ENCODE peak calls at places on chromosome 1, in eight cellular contexts. Q is posterior cingulate gyrus; B is hypothalamus; C is hepatocyte; O is activated naive CD4-positive, alpha-beta T cell treated with Interleukin-2 at 50 U/mL for 16 hours; E is SJSA1; H is caudate nucleus; Y is WTC11. P is an unnamed sample.
A peak's percentile ranks its signal among the peaks of the same experiment; 100 is the strongest.

GRCh38 chr1:203607169-203607873 is 19.3 kb upstream of the ATP2B4 start:
- DNase-seq in E (peak; percentile 96), C (peak; percentile 55), B (no peak), H (no peak), Q (peak; percentile 15), Y (no peak), O (peak; percentile 69), P (peak; percentile 81)

GRCh38 chr1:86388228-86388627 is 7.9 kb downstream of the ODF2L start:
- DNase-seq in B (no peak), E (no peak), Y (no peak), C (no peak), H (no peak), O (no peak), Q (no peak), P (no peak)

GRCh38 chr1:50452700-50453099 is 29.5 kb upstream of the DMRTA2 start:
- DNase-seq in Y (no peak), B (no peak), E (no peak), C (no peak), O (no peak), H (no peak), Q (no peak), P (no peak)

GRCh38 chr1:48023488-48023887 is 26.3 kb upstream of the TRABD2B start:
- DNase-seq in B (no peak), E (no peak), Y (no peak), C (no peak), Q (no peak), H (no peak), O (no peak), P (no peak)

GRCh38 chr1:204565617-204566582 is 49.7 kb downstream of the MDM4 start:
- DNase-seq in Y (peak; percentile 40), B (no peak), E (peak; percentile 65), H (peak; percentile 11), O (peak; percentile 48), C (peak; percentile 85), Q (peak; percentile 39), P (peak; percentile 70)

GRCh38 chr1:55816456-55816794 is 601.3 kb upstream of the USP24 start:
- DNase-seq in E (no peak), B (no peak), Y (no peak), O (no peak), Q (no peak), H (no peak), C (no peak), P (no peak)

GRCh38 chr1:213997031-213997771 is 9.4 kb downstream of the PROX1 start:
- DNase-seq in C (no peak), B (no peak), Y (no peak), O (no peak), E (no peak), Q (no peak), H (no peak), P (no peak)

GRCh38 chr1:41639332-41639936 is 155.0 kb upstream of the EDN2 start:
- DNase-seq in Q (peak; percentile 83), Y (no peak), C (no peak), E (no peak), H (no peak), B (peak; percentile 45), O (peak; percentile 63), P (peak; percentile 87)

GRCh38 chr1:153422450-153423068 is 6.2 kb downstream of the S100A7A start:
- DNase-seq in Y (peak; percentile 81), E (peak; percentile 59), O (peak; percentile 66), C (peak; percentile 77), H (no peak), Q (no peak), B (no peak), P (peak; percentile 76)

GRCh38 chr1:211646566-211646965 is 28.9 kb downstream of the NEK2 start:
- DNase-seq in Y (no peak), E (no peak), O (no peak), Q (no peak), H (no peak), B (no peak), C (no peak), P (no peak)

GRCh38 chr1:3942416-3943122 is 42.5 kb upstream of the C1orf174 start:
- DNase-seq in Q (no peak), H (no peak), Y (no peak), B (no peak), E (no peak), O (no peak), C (peak; percentile 28), P (no peak)

GRCh38 chr1:112676543-112676942 is 2.1 kb downstream of the MOV10 start:
- DNase-seq in H (no peak), B (no peak), Q (no peak), E (no peak), O (no peak), C (no peak), Y (no peak), P (no peak)

GRCh38 chr1:243718893-243719292 is 131.2 kb downstream of the AKT3 start:
- DNase-seq in C (no peak), Q (no peak), E (no peak), H (no peak), B (no peak), Y (no peak), O (no peak), P (no peak)

GRCh38 chr1:13583964-13584791 is 546 bp downstream of the PDPN start:
- DNase-seq in Q (peak; percentile 27), E (peak; percentile 59), H (no peak), Y (peak; percentile 57), O (no peak), C (peak; percentile 56), B (no peak), P (no peak)

P was measured in activated CD4-positive, alpha-beta memory T cell treated with anti-CD3 and anti-CD28 coated beads for 36 hours.